ENCODE peak calls at places on chromosomes 4 and X, in five cellular contexts. C, Z, T, V and A are unnamed samples.
A peak's percentile ranks its signal among the peaks of the same experiment; 100 is the strongest.

GRCh38 chr4:11548529-11549176 is 120.0 kb upstream of the HS3ST1 start:
- DNase-seq in C (no peak), V (no peak), Z (peak; percentile 69), T (no peak), A (no peak)

GRCh38 chrX:724256-724655 is 93.7 kb downstream of the SHOX start:
- DNase-seq in C (no peak), T (no peak), Z (no peak), V (no peak), A (no peak)

GRCh38 chrX:74453178-74453577 is 31.9 kb downstream of the SLC16A2 start:
- DNase-seq in Z (no peak), T (no peak), C (no peak), V (no peak), A (no peak)

GRCh38 chr4:6342530-6343293 is 73.1 kb downstream of the WFS1 start:
- DNase-seq in C (no peak), T (peak; percentile 19), Z (no peak), V (peak; percentile 69), A (no peak)

GRCh38 chr4:168550071-168550766 is 53.4 kb downstream of the PALLD start:
- DNase-seq in V (no peak), T (no peak), C (no peak), Z (no peak), A (no peak)

GRCh38 chr4:40525811-40526598 is 103.7 kb downstream of the RBM47 start:
- DNase-seq in Z (peak; percentile 64), C (no peak), T (no peak), V (peak; percentile 55), A (no peak)

GRCh38 chr4:161829631-161830030 is 334.2 kb downstream of the FSTL5 start:
- DNase-seq in C (no peak), Z (no peak), V (no peak), T (no peak), A (no peak)

GRCh38 chrX:107541244-107541643 is 87.1 kb upstream of the PRPS1 start:
- DNase-seq in V (no peak), T (no peak), Z (peak; percentile 52), C (no peak), A (no peak)

GRCh38 chrX:109952985-109953905 is 49.7 kb upstream of the TMEM164 start:
- DNase-seq in C (no peak), T (no peak), Z (no peak), V (no peak), A (no peak)

GRCh38 chr4:153131478-153132069 is 72.7 kb upstream of the TRIM2 start:
- DNase-seq in C (no peak), V (no peak), Z (no peak), T (no peak), A (no peak)

GRCh38 chr4:140595065-140595464 is 26.3 kb upstream of the UCP1 start:
- DNase-seq in T (no peak), Z (peak; percentile 60), C (no peak), V (no peak), A (no peak)

GRCh38 chr4:66554844-66555243 is 884.6 kb upstream of the EPHA5 start:
- DNase-seq in T (no peak), V (no peak), Z (no peak), C (no peak), A (no peak)

GRCh38 chr4:33193109-33193508 is 2472.9 kb downstream of the PCDH7 start:
- DNase-seq in V (no peak), Z (no peak), C (no peak), T (no peak), A (no peak)

GRCh38 chr4:167000141-167000852 is 234.0 kb downstream of the SPOCK3 start:
- DNase-seq in C (no peak), T (no peak), V (no peak), Z (peak; percentile 37), A (no peak)

GRCh38 chr4:176762661-176763308 is 29.9 kb downstream of the VEGFC start:
- DNase-seq in C (no peak), V (no peak), Z (no peak), T (no peak), A (no peak)

GRCh38 chr4:180380733-180381132 is 1862.5 kb upstream of the TENM3 start:
- DNase-seq in T (no peak), V (no peak), Z (no peak), C (no peak), A (no peak)

GRCh38 chr4:171834640-171835039 is 21.4 kb downstream of the GALNTL6 start:
- DNase-seq in T (no peak), V (no peak), Z (no peak), C (no peak), A (no peak)

GRCh38 chr4:17168571-17168970 is 270.1 kb upstream of the LDB2 start:
- DNase-seq in C (no peak), T (no peak), Z (peak; percentile 28), V (no peak), A (no peak)

GRCh38 chrX:31423575-31424284 is 351.9 kb upstream of the FTHL17 start:
- DNase-seq in Z (peak; percentile 74), T (no peak), C (no peak), V (no peak), A (no peak)

GRCh38 chr4:3710451-3711182 is 55.6 kb upstream of the ADRA2C start:
- DNase-seq in C (peak; percentile 10), T (peak; percentile 32), Z (no peak), V (peak; percentile 56), A (no peak)

GRCh38 chrX:136630881-136631280 is 17.1 kb upstream of the CD40LG start:
- DNase-seq in T (no peak), V (no peak), Z (no peak), C (no peak), A (no peak)

GRCh38 chrX:9767375-9767774 is 1.7 kb upstream of the GPR143 start:
- DNase-seq in C (no peak), Z (no peak), V (no peak), T (no peak), A (no peak)

GRCh38 chr4:53924333-53925049 is 139.9 kb downstream of the CHIC2 start:
- DNase-seq in Z (no peak), C (no peak), T (no peak), V (no peak), A (no peak)

GRCh38 chr4:185859106-185859505 is 47.1 kb upstream of the SORBS2 start:
- DNase-seq in T (no peak), V (no peak), Z (no peak), C (no peak), A (no peak)

GRCh38 chr4:15011166-15011565 is 8.9 kb downstream of the CPEB2 start:
- DNase-seq in V (no peak), C (no peak), Z (no peak), T (no peak), A (no peak)

GRCh38 chr4:107619065-107619464 is 101.0 kb downstream of the PAPSS1 start:
- DNase-seq in V (no peak), Z (peak; percentile 17), C (no peak), T (no peak), A (no peak)

GRCh38 chr4:168710353-168710946 is 213.6 kb downstream of the PALLD start:
- DNase-seq in C (no peak), T (no peak), Z (peak; percentile 58), V (peak; percentile 60), A (no peak)

GRCh38 chr4:167221074-167221473 is 13.2 kb downstream of the SPOCK3 start:
- DNase-seq in T (no peak), Z (no peak), V (no peak), C (no peak), A (no peak)

GRCh38 chrX:106927700-106928099 is 7.5 kb downstream of the CLDN2 start:
- DNase-seq in C (peak; percentile 74), V (no peak), Z (no peak), T (peak; percentile 90), A (no peak)

GRCh38 chr4:122086338-122086737 is 65.8 kb upstream of the BLTP1 start:
- DNase-seq in Z (no peak), C (no peak), V (no peak), T (no peak), A (no peak)

GRCh38 chr4:97984545-97985131 is 158.6 kb downstream of the STPG2 start:
- DNase-seq in T (no peak), V (no peak), C (no peak), Z (no peak), A (no peak)

GRCh38 chr4:122746485-122746965 is 14.0 kb downstream of the BBS12 start:
- DNase-seq in V (no peak), T (no peak), Z (no peak), C (no peak), A (no peak)

GRCh38 chrX:30217465-30217864 is 2.1 kb downstream of the MAGEB2 start:
- DNase-seq in C (no peak), Z (no peak), T (no peak), V (no peak), A (no peak)

GRCh38 chrX:103418811-103419210 is 42.5 kb downstream of the BEX3 start:
- DNase-seq in V (no peak), C (no peak), Z (no peak), T (no peak), A (no peak)

GRCh38 chr4:110609044-110609750 is 13.7 kb downstream of the PITX2 start:
- DNase-seq in Z (no peak), V (no peak), T (no peak), C (no peak), A (no peak)

GRCh38 chr4:36385951-36386561 is 104.6 kb downstream of the DTHD1 start:
- DNase-seq in C (no peak), Z (no peak), T (no peak), V (no peak), A (no peak)

GRCh38 chrX:40130207-40130606 is 32.4 kb upstream of the BCOR start:
- DNase-seq in Z (no peak), C (no peak), T (no peak), V (peak; percentile 60), A (peak; percentile 65)
- H3K4me1 ChIP-seq in Z (no peaks in the 10 kb centered on the region), C (no peaks in the 10 kb centered on the region), T (no peaks in the 10 kb centered on the region), V (peaks cover 2% of the 10 kb centered on the region), A (peaks cover 20% of the 10 kb centered on the region)

GRCh38 chr4:118736867-118737266 is 51.7 kb downstream of the METTL14 start:
- DNase-seq in T (no peak), C (no peak), V (no peak), Z (no peak), A (no peak)
- H3K36me3 ChIP-seq in T (peaks cover 19% of the 10 kb centered on the region), C (peaks cover 74% of the 10 kb centered on the region), V (peaks cover 10% of the 10 kb centered on the region), Z (no peaks in the 10 kb centered on the region), A (peaks cover 3% of the 10 kb centered on the region)

GRCh38 chr4:173522160-173522873 is 7.7 kb downstream of the HAND2 start:
- DNase-seq in C (peak; percentile 72), V (peak; percentile 91), Z (peak; percentile 93), T (peak; percentile 72), A (peak; percentile 81)
- H3K4me3 ChIP-seq in C (peak overlapping the region; percentile 16), V (peak overlapping the region; percentile 23), Z (peak overlapping the region; percentile 5), T (peak overlapping the region; percentile 29), A (peak overlapping the region; percentile 65)

GRCh38 chr4:77384094-77384493 is 221.5 kb upstream of the CXCL13 start:
- DNase-seq in V (no peak), T (no peak), Z (no peak), C (no peak), A (no peak)
- H3K4me1 ChIP-seq in V (no peaks in the 10 kb centered on the region), T (no peaks in the 10 kb centered on the region), Z (no peaks in the 10 kb centered on the region), C (no peaks in the 10 kb centered on the region), A (no peaks in the 10 kb centered on the region)

DNA sequence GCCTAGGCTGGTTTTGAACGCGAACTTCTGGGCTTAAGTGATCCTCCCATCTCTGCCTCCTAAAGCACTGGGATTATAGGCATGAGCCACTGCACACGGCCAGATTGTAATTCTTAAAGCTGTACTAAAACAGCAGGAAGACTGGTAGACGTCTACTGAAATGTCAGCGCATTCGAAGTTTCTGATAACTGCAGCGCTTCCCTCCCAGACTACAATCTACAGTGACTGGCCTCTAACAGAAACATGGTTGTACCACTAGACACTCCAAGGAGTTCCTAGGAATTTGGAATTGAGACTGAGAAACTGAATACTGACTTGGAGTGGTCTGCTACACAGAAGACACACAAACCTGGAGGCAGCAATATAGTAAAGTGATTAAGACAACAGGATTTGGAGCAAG is 997 bp downstream of the HELQ start:
- DNase-seq in C (no peak), Z (peak; percentile 24), T (no peak), V (no peak), A (no peak)
- H3K36me3 ChIP-seq in C (peaks cover 29% of the 10 kb centered on the region), Z (no peaks in the 10 kb centered on the region), T (no peaks in the 10 kb centered on the region), V (peaks cover 3% of the 10 kb centered on the region), A (peaks cover 41% of the 10 kb centered on the region)